ENCODE peak calls at places on chromosomes 13 and 19, in four cellular contexts. One of them, this sample, is unnamed.

GRCh38 chr19:17997969-17998826 is 9.8 kb upstream of the ARRDC2 start:
- DNase-seq in thoracic aorta: no peak
- DNase-seq in GM23248: peak
- DNase-seq in CD4-positive, alpha-beta T cell: no peak
- DNase-seq in this sample: no peak

GRCh38 chr13:45333973-45334922 is 6.7 kb downstream of the TPT1 start:
- DNase-seq in thoracic aorta: no peak
- DNase-seq in GM23248: peak
- DNase-seq in CD4-positive, alpha-beta T cell: peak
- DNase-seq in this sample: no peak

GRCh38 chr19:39014037-39014436 is 18.3 kb downstream of the FBXO27 start:
- DNase-seq in thoracic aorta: no peak
- DNase-seq in GM23248: no peak
- DNase-seq in CD4-positive, alpha-beta T cell: no peak
- DNase-seq in this sample: no peak

GRCh38 chr13:92829930-92830329 is 396.7 kb upstream of the GPC6 start:
- DNase-seq in thoracic aorta: no peak
- DNase-seq in GM23248: no peak
- DNase-seq in CD4-positive, alpha-beta T cell: no peak
- DNase-seq in this sample: no peak

GRCh38 chr19:40623403-40624239 is 22.5 kb downstream of the LTBP4 start:
- DNase-seq in thoracic aorta: no peak
- DNase-seq in GM23248: no peak
- DNase-seq in CD4-positive, alpha-beta T cell: no peak
- DNase-seq in this sample: peak

GRCh38 chr13:25267715-25268114 is 19.6 kb downstream of the MTMR6 start:
- DNase-seq in thoracic aorta: no peak
- DNase-seq in GM23248: peak
- DNase-seq in CD4-positive, alpha-beta T cell: no peak
- DNase-seq in this sample: no peak

GRCh38 chr13:34913040-34913439 is 29.0 kb upstream of the NBEA start:
- DNase-seq in thoracic aorta: no peak
- DNase-seq in GM23248: peak
- DNase-seq in CD4-positive, alpha-beta T cell: no peak
- DNase-seq in this sample: no peak

GRCh38 chr19:18338471-18339001 is 1.9 kb upstream of the PGPEP1 start:
- DNase-seq in thoracic aorta: no peak
- DNase-seq in GM23248: no peak
- DNase-seq in CD4-positive, alpha-beta T cell: no peak
- DNase-seq in this sample: no peak

GRCh38 chr19:54532528-54532927 is 29.9 kb downstream of the LAIR2 start:
- DNase-seq in thoracic aorta: no peak
- DNase-seq in GM23248: no peak
- DNase-seq in CD4-positive, alpha-beta T cell: no peak
- DNase-seq in this sample: no peak

GRCh38 chr19:18915639-18916038 is 3.5 kb downstream of the COPE start:
- DNase-seq in thoracic aorta: no peak
- DNase-seq in GM23248: peak
- DNase-seq in CD4-positive, alpha-beta T cell: no peak
- DNase-seq in this sample: no peak

GRCh38 chr13:20561731-20562130 is 5.2 kb upstream of the IFT88 start:
- DNase-seq in thoracic aorta: no peak
- DNase-seq in GM23248: no peak
- DNase-seq in CD4-positive, alpha-beta T cell: no peak
- DNase-seq in this sample: no peak

GRCh38 chr13:89704040-89704439 is 1643.4 kb upstream of the MIR17HG start:
- DNase-seq in thoracic aorta: no peak
- DNase-seq in GM23248: no peak
- DNase-seq in CD4-positive, alpha-beta T cell: no peak
- DNase-seq in this sample: no peak

DNA sequence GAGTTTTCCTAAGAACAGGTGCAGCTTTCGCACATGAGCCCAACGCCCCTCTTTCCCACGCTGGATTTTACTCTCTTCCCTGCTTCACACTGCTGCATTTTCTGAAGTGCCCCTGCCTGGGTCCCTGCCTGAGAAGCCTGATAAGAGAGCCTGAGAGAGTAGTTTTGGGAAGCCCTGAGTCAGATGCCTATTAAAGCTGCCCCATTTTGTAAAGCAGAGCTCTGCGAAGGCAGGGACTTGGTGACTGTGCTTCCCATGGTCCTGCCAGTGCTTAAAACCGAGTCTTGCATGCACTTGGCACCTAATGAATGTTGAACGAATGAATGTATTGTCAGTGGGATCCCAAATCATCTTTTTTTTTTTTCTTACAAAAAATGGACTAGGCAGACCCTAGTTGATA is 18.2 kb downstream of the FGF9 start:
- DNase-seq in thoracic aorta: no peak
- DNase-seq in GM23248: no peak
- DNase-seq in CD4-positive, alpha-beta T cell: no peak
- DNase-seq in this sample: no peak
- H3K27ac ChIP-seq in thoracic aorta: no peak
- H3K27ac ChIP-seq in GM23248: no peak
- H3K27ac ChIP-seq in CD4-positive, alpha-beta T cell: no peak
- H3K27ac ChIP-seq in this sample: no peak

DNA sequence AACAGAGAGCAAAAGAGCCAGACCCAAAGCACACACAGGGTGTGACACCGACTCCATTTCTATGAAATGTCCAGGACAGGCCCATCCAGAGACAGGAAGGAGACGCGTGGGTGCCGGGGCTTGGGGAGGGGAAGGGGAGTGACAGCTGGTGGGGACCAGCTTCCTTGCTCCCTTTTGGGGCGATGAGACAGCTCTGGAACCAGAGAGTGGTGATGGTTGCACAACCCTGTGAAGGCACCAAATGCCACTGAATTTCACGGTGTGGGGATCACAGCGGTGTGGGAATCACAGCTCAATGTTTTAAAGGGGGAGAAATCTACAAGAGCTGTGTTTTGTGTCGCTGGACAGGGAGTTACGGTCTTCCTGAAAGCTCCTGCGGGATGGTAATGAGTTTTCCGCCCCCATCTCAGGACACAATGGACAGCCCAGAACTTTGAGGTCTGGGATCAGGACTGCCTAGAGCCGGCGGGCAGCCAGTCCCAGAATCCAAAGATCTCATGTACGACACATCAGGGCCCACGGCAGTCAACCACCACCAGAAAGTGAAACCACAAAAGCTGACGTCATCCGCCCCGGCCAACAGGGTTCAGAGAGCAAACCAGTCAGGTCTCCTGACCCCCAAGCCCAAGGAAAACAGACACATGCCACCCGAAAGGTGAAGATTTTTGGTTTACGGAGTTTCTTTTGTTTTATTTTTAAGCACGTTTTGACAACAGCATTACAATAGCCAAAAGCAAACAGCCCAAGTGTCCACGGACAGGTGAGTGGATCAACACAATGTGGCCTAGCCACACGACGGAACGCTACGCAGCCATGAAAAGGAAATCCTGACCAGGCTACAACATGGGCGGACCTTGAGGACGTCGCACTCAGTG is 7.3 kb downstream of the SGTA start:
- DNase-seq in thoracic aorta: no peak
- DNase-seq in GM23248: peak
- DNase-seq in CD4-positive, alpha-beta T cell: peak
- DNase-seq in this sample: peak
- H3K27ac ChIP-seq in thoracic aorta: no peak
- H3K27ac ChIP-seq in GM23248: no peak
- H3K27ac ChIP-seq in CD4-positive, alpha-beta T cell: peak
- H3K27ac ChIP-seq in this sample: peak

DNA sequence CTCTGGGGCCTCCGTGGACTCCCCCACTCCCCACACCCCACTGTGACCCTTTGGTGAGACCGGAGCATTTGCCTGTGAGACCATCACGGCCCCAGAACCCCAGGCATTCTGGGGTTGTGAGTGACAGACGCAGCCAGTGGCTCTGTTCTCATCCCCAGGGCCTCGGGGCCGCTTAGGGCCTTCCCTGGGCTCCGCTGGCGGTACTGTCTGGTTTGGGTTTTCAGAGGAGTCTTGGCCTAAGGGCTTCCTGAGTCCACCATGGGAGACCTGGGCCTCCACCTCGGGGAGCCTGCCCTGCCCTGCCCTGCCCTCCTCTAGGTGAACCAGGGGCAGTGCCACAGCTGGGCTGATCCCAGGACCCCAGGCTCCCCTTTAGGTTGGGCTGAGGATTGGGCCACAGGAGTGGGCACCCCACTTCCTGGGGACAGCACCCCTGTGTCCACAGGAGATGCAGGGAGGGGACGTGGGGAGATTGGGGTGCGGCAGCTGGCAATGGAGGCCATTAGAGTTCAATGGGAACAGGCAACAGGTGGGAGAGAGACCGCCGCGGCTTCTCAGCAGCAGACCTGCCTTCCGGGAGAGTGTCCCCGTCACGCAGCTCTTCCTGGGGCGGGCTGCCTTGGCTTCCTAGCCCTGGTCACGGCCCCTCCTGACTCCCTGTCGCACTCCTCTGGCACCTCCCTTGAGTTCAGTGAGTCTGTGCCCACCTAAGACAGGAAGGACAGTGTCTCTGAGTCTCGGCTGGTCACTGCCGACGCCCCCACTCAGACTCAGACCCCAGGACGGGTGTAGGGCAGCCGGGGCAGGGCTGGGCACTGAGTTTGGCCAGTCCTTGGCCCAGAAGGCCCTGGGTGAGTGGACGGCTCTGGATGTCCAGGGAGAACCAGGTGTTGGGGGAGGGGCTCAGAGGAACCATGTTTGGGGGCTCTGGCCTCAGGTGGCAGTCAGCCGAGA is 164.1 kb downstream of the KDM4B start:
- DNase-seq in thoracic aorta: no peak
- DNase-seq in GM23248: no peak
- DNase-seq in CD4-positive, alpha-beta T cell: no peak
- DNase-seq in this sample: no peak
- H3K27ac ChIP-seq in thoracic aorta: no peak
- H3K27ac ChIP-seq in GM23248: no peak
- H3K27ac ChIP-seq in CD4-positive, alpha-beta T cell: no peak
- H3K27ac ChIP-seq in this sample: no peak

GRCh38 chr19:919157-920050 is 2.3 kb downstream of the KISS1R start:
- DNase-seq in thoracic aorta: no peak
- DNase-seq in GM23248: no peak
- DNase-seq in CD4-positive, alpha-beta T cell: peak
- DNase-seq in this sample: no peak
- H3K27ac ChIP-seq in thoracic aorta: no peak
- H3K27ac ChIP-seq in GM23248: no peak
- H3K27ac ChIP-seq in CD4-positive, alpha-beta T cell: peak
- H3K27ac ChIP-seq in this sample: no peak

DNA sequence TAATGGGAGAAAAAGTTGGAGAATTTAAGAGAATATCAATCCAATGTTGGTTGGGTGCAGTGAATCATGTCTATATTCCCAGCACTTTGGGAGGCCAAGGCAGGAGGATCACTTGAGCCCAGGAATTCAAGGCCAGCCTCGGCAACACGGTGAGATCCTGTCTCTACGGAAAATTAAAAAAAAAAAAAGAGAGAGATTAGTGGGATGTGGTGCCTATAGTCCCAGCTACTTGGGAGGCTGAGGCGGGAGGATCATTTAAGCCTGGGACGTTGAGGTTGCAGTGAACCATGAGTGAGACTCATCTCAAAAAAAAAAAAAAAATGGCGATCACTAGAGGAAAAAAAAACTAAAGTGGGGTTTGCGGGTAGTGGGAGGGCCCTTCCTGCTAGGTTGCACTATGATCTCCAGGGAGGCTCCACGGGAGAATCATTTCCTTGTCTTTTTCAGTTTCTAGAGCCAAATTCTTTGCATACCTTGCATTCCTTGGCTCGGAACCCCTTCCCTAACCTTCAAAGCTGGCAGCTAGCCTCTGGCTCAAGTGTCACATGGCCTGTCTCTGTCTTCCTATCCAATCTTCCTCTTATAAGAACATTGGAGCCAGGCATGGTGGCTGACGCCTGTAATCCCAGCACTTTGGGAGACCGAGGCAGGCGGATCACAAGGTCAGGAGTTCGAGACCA is 5.8 kb upstream of the ERCC2 start:
- DNase-seq in thoracic aorta: no peak
- DNase-seq in GM23248: peak
- DNase-seq in CD4-positive, alpha-beta T cell: no peak
- DNase-seq in this sample: no peak
- H3K27ac ChIP-seq in thoracic aorta: no peak
- H3K27ac ChIP-seq in GM23248: peak
- H3K27ac ChIP-seq in CD4-positive, alpha-beta T cell: no peak
- H3K27ac ChIP-seq in this sample: no peak

GRCh38 chr19:2444251-2445002 is 12.3 kb downstream of the LMNB2 start:
- DNase-seq in thoracic aorta: no peak
- DNase-seq in GM23248: no peak
- DNase-seq in CD4-positive, alpha-beta T cell: no peak
- DNase-seq in this sample: no peak
- H3K27ac ChIP-seq in thoracic aorta: no peak
- H3K27ac ChIP-seq in GM23248: no peak
- H3K27ac ChIP-seq in CD4-positive, alpha-beta T cell: no peak
- H3K27ac ChIP-seq in this sample: no peak

DNA sequence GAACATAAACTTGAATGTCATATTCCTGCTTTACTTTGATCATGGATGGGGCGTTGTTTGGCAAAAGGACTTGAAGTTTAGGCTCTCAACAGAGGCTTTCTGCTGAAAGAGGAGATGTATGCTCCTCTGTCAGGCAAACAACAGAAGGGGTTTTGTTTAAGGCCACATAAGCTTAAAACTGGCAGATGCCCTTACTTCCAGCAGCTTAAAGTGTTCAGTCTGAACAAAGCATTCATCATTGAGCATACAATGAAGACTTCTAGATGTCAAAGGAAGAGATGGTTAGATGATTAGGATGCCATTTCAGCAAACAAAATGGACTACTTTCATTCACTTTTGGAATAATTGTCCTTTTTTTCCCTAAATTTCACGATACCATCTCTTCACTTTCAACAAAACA is 484.5 kb downstream of the SLITRK6 start:
- DNase-seq in thoracic aorta: no peak
- DNase-seq in GM23248: no peak
- DNase-seq in CD4-positive, alpha-beta T cell: no peak
- DNase-seq in this sample: no peak
- H3K27ac ChIP-seq in thoracic aorta: no peak
- H3K27ac ChIP-seq in GM23248: no peak
- H3K27ac ChIP-seq in CD4-positive, alpha-beta T cell: no peak
- H3K27ac ChIP-seq in this sample: no peak

DNA sequence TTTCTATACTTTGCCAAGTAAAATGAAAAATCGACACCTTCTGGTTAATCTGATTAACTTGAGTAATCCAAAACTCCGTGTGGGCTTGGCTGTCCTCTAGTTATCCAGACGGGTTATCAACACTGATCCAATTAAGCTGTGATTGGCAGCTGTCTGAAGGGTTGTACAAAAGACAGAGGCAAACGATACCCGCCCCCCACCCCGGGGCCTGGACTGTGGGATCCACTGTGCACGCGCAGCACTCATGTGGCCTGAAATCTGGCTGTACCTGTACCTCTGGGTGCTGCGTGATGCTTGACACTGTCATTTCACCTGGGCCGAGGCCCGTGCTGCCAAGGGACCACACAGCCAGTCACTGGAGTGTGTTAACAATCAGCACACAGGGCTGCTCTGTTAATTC is 53.5 kb downstream of the COL4A2 start:
- DNase-seq in thoracic aorta: no peak
- DNase-seq in GM23248: no peak
- DNase-seq in CD4-positive, alpha-beta T cell: no peak
- DNase-seq in this sample: no peak
- H3K27ac ChIP-seq in thoracic aorta: peak
- H3K27ac ChIP-seq in GM23248: peak
- H3K27ac ChIP-seq in CD4-positive, alpha-beta T cell: no peak
- H3K27ac ChIP-seq in this sample: peak

This sample was measured in lower lobe of right lung.